ENCODE peak calls at places on chromosomes 16 and 17, in six cellular contexts. B is mesenchymal stem cell, I is IMR-90, Z is neuronal stem cell, L is H1, Q is trophoblast cell. W is an unnamed sample.

GRCh38 chr16:5024632-5025031 is 9.1 kb downstream of the NAGPA start:
- DNase-seq in B (no peak), I (no peak), Z (no peak), L (no peak), Q (peak), W (no peak)

GRCh38 chr17:67605259-67605912 is 112.3 kb upstream of the NOL11 start:
- DNase-seq in B (no peak), I (no peak), Z (no peak), L (no peak), Q (no peak), W (no peak)

GRCh38 chr17:4764612-4765011 is 7.1 kb upstream of the TM4SF5 start:
- DNase-seq in B (no peak), I (no peak), Z (no peak), L (no peak), Q (no peak), W (no peak)

GRCh38 chr17:43907425-43907981 is at the start of gene MPP2:
- DNase-seq in B (peak), I (peak), Z (peak), L (no peak), Q (peak), W (peak)

GRCh38 chr16:17467923-17468540 is 2.7 kb downstream of the XYLT1 start:
- DNase-seq in B (no peak), I (peak), Z (peak), L (no peak), Q (peak), W (peak)

GRCh38 chr16:23182206-23182674 is 305 bp upstream of the SCNN1G start:
- DNase-seq in B (peak), I (peak), Z (peak), L (peak), Q (peak), W (peak)

GRCh38 chr17:5718751-5719150 is 134.4 kb upstream of the NLRP1 start:
- DNase-seq in B (no peak), I (no peak), Z (peak), L (no peak), Q (no peak), W (no peak)

GRCh38 chr16:47927330-47927729 is 228.5 kb downstream of the ABCC12 start:
- DNase-seq in B (peak), I (peak), Z (no peak), L (no peak), Q (peak), W (no peak)

GRCh38 chr16:1167276-1168107 is 14.6 kb downstream of the CACNA1H start:
- DNase-seq in B (no peak), I (no peak), Z (peak), L (no peak), Q (no peak), W (no peak)

GRCh38 chr17:61260061-61260797 is 139.4 kb upstream of the TBX2 start:
- DNase-seq in B (peak), I (peak), Z (no peak), L (no peak), Q (no peak), W (no peak)

GRCh38 chr17:20302191-20302917 is 165.0 kb downstream of the LGALS9B start:
- DNase-seq in B (no peak), I (peak), Z (no peak), L (no peak), Q (no peak), W (no peak)

GRCh38 chr16:65658339-65659275 is 536.7 kb upstream of the CDH11 start:
- DNase-seq in B (peak), I (peak), Z (no peak), L (no peak), Q (no peak), W (no peak)

GRCh38 chr16:84993926-84994325 is 17.4 kb downstream of the ZDHHC7 start:
- DNase-seq in B (no peak), I (no peak), Z (no peak), L (no peak), Q (no peak), W (no peak)

GRCh38 chr16:27724491-27724878 is 174.5 kb downstream of the KATNIP start:
- DNase-seq in B (no peak), I (no peak), Z (no peak), L (no peak), Q (no peak), W (no peak)

GRCh38 chr16:57992084-57992483 is 8.4 kb downstream of the ZNF319 start:
- DNase-seq in B (no peak), I (no peak), Z (no peak), L (no peak), Q (no peak), W (no peak)

GRCh38 chr16:17747357-17747756 is 276.6 kb upstream of the XYLT1 start:
- DNase-seq in B (no peak), I (no peak), Z (no peak), L (no peak), Q (no peak), W (no peak)

GRCh38 chr17:48490391-48491026 is 40.3 kb downstream of the HOXB1 start:
- DNase-seq in B (no peak), I (no peak), Z (no peak), L (no peak), Q (no peak), W (no peak)

GRCh38 chr17:83081561-83082201 is 2.3 kb downstream of the METRNL start:
- DNase-seq in B (no peak), I (peak), Z (no peak), L (no peak), Q (peak), W (no peak)

GRCh38 chr16:72658888-72659717 is 388.8 kb downstream of the ZFHX3 start:
- DNase-seq in B (peak), I (peak), Z (no peak), L (no peak), Q (peak), W (no peak)

GRCh38 chr16:66662445-66663194 is 33.9 kb downstream of the CMTM4 start:
- DNase-seq in B (peak), I (peak), Z (no peak), L (no peak), Q (peak), W (no peak)

GRCh38 chr16:28569011-28569410 is 15.3 kb downstream of the SGF29 start:
- DNase-seq in B (peak), I (peak), Z (no peak), L (no peak), Q (no peak), W (no peak)

GRCh38 chr17:72587773-72588511 is 467.1 kb downstream of the SOX9 start:
- DNase-seq in B (peak), I (peak), Z (no peak), L (no peak), Q (peak), W (no peak)

GRCh38 chr17:4167786-4168185 is 24.8 kb downstream of the CYB5D2 start:
- DNase-seq in B (no peak), I (no peak), Z (no peak), L (no peak), Q (no peak), W (no peak)

GRCh38 chr17:70187383-70187782 is 18.1 kb downstream of the KCNJ2 start:
- DNase-seq in B (no peak), I (peak), Z (no peak), L (no peak), Q (no peak), W (no peak)

GRCh38 chr16:84329016-84329415 is 34.3 kb downstream of the WFDC1 start:
- DNase-seq in B (no peak), I (no peak), Z (no peak), L (no peak), Q (no peak), W (no peak)

GRCh38 chr17:79865351-79866210 is 26.3 kb upstream of the CBX4 start:
- DNase-seq in B (no peak), I (no peak), Z (no peak), L (no peak), Q (no peak), W (no peak)

GRCh38 chr16:15057755-15058417 is 2.0 kb upstream of the NTAN1 start:
- DNase-seq in B (no peak), I (no peak), Z (no peak), L (no peak), Q (no peak), W (no peak)

GRCh38 chr17:8275421-8276290 is 12.8 kb upstream of the RANGRF start:
- DNase-seq in B (no peak), I (peak), Z (no peak), L (no peak), Q (no peak), W (no peak)

GRCh38 chr16:84121007-84121406 is 4.3 kb upstream of the MBTPS1 start:
- DNase-seq in B (no peak), I (no peak), Z (no peak), L (no peak), Q (no peak), W (no peak)

GRCh38 chr16:77246160-77246559 is 47.0 kb downstream of the SYCE1L start:
- DNase-seq in B (no peak), I (no peak), Z (no peak), L (no peak), Q (no peak), W (no peak)

GRCh38 chr16:69724981-69725479 is 1.3 kb downstream of the NQO1 start:
- DNase-seq in B (peak), I (no peak), Z (no peak), L (no peak), Q (no peak), W (no peak)

GRCh38 chr16:72952404-72953301 is 95.3 kb downstream of the ZFHX3 start:
- DNase-seq in B (peak), I (peak), Z (no peak), L (no peak), Q (peak), W (no peak)

GRCh38 chr16:66274335-66275110 is 92.0 kb upstream of the CDH5 start:
- DNase-seq in B (no peak), I (peak), Z (no peak), L (no peak), Q (peak), W (peak)

GRCh38 chr16:63346000-63346399 is 1309.8 kb upstream of the CDH8 start:
- DNase-seq in B (no peak), I (no peak), Z (no peak), L (no peak), Q (no peak), W (no peak)

GRCh38 chr17:44170499-44171201 is at the start of gene ASB16:
- DNase-seq in B (peak), I (peak), Z (no peak), L (no peak), Q (no peak), W (peak)

GRCh38 chr17:48795444-48796162 is 21.4 kb downstream of the TTLL6 start:
- DNase-seq in B (peak), I (peak), Z (no peak), L (no peak), Q (peak), W (no peak)

GRCh38 chr17:2718150-2718938 is 6.8 kb upstream of the CLUH start:
- DNase-seq in B (no peak), I (no peak), Z (no peak), L (no peak), Q (no peak), W (no peak)

DNA sequence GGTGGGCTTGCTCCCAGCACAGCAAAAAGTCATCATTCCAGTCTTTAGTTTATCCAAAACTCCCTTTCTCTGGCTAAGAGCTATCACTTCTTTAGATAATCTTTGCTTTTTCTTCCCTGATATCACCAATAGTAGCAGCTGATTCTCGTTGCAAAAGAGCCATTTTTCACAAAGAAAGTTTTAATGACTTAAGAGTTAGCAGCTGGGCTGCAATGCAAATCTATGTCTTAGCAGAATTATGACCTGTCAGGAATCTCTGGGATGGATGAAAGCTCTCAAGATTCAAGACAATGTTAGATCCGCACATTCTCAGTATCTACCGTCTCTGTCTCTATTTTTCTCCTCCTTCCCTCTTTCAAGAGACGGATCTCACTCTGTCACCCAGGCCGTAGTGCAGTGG is 53.7 kb downstream of the NXN start:
- DNase-seq in B (no peak), I (no peak), Z (no peak), L (no peak), Q (no peak), W (no peak)
- H3K18ac ChIP-seq in B (no peak), I (peak), Z (no peak), L (no peak), Q (peak), W (no peak)

GRCh38 chr16:11202260-11203091 is 53.5 kb downstream of the SOCS1 start:
- DNase-seq in B (peak), I (peak), Z (no peak), L (no peak), Q (no peak), W (no peak)
- H2AFZ ChIP-seq in B (no peak), I (peak), Z (peak), L (no peak), Q (no peak), W (no peak)

GRCh38 chr17:50541402-50541915 is 5.5 kb upstream of the SPATA20 start:
- DNase-seq in B (no peak), I (no peak), Z (no peak), L (no peak), Q (no peak), W (no peak)
- H3K23ac ChIP-seq in B (no peak), I (peak), Z (peak), L (no peak), Q (no peak), W (no peak)

GRCh38 chr17:76266244-76266938 is 1.2 kb downstream of the UBALD2 start:
- DNase-seq in B (peak), I (peak), Z (no peak), L (no peak), Q (peak), W (no peak)
- H3K18ac ChIP-seq in B (peak), I (peak), Z (peak), L (no peak), Q (peak), W (no peak)

DNA sequence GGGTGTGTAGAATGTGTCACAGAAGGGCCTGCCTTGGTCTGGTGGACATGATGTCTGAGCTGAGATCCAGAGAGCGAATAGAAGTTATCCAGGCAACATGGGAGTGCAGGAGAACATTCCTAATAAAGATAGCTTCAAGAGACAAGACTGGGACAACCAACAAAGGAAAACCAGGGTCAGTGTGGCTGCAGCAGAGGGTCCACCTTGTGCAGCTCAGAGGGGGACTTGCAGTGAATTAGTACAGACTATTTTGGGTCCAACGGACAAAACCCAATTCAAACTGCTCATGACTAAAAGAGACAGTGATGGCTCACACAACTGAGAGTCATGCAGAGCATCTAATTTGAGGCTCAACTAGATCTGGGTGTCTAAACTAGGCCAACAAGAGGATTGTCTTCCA is 192.1 kb downstream of the CBLN1 start:
- DNase-seq in B (no peak), I (no peak), Z (no peak), L (no peak), Q (no peak), W (no peak)
- H2AFZ ChIP-seq in B (no peak), I (no peak), Z (no peak), L (no peak), Q (no peak), W (no peak)

DNA sequence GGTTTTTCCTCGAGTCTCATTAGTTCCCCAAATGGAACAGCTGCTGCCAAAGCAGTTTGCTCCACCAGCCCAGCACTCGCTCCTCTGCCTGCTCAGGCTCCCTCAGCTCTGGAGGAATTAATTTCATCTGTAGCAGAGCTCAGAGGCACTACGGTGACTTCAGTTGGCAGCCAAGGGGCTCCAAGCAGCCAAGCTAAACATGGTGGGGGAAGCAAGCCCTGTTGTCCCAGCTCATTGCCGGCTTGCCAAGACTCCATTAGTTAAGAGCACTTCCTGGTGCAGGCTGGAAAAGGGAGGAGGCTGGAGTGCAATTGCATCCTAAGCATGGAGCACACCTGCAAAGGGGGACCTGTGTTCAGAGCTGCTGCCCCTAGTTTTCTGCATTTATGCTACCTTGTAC is 78.7 kb upstream of the GPRC5B start:
- DNase-seq in B (no peak), I (no peak), Z (no peak), L (no peak), Q (no peak), W (peak)
- H3K23ac ChIP-seq in B (no peak), I (no peak), Z (no peak), L (no peak), Q (no peak), W (no peak)

GRCh38 chr17:75270218-75270965 is 639 bp downstream of the MIF4GD start:
- DNase-seq in B (peak), I (peak), Z (peak), L (no peak), Q (peak), W (peak)
- H3K18ac ChIP-seq in B (no peak), I (no peak), Z (peak), L (peak), Q (no peak), W (peak)